ENCODE peak calls at places on chromosomes 5 and 9, in four cellular contexts. K, S, O and N are unnamed samples.

GRCh38 chr5:110917161-110917875 is 154.2 kb upstream of the TSLP start:
- DNase-seq in O (no peak), S (no peak), K (no peak), N (no peak)

GRCh38 chr5:1011741-1012315 is 3.2 kb downstream of the NKD2 start:
- DNase-seq in K (no peak), S (no peak), O (peak; percentile 10), N (no peak)

GRCh38 chr9:92100237-92100911 is 14.8 kb downstream of the SPTLC1 start:
- DNase-seq in K (no peak), O (no peak), S (peak; percentile 61), N (no peak)

GRCh38 chr9:86064220-86064619 is 35.1 kb downstream of the GOLM1 start:
- DNase-seq in O (no peak), K (no peak), S (no peak), N (no peak)

GRCh38 chr9:134834217-134834956 is 46.2 kb upstream of the FCN2 start:
- DNase-seq in O (no peak), S (no peak), K (no peak), N (peak; percentile 59)

GRCh38 chr5:124783794-124784193 is 37.4 kb upstream of the ZNF608 start:
- DNase-seq in O (no peak), S (no peak), K (no peak), N (no peak)

GRCh38 chr9:120066315-120066714 is 513.7 kb downstream of the CDK5RAP2 start:
- DNase-seq in S (no peak), O (no peak), K (no peak), N (no peak)

GRCh38 chr5:78671609-78672008 is 23.0 kb upstream of the LHFPL2 start:
- DNase-seq in O (no peak), K (no peak), S (peak; percentile 14), N (no peak)

GRCh38 chr5:55601209-55601618 is 66.5 kb upstream of the PLPP1 start:
- DNase-seq in O (peak; percentile 80), K (peak; percentile 79), S (peak; percentile 96), N (peak; percentile 75)

GRCh38 chr5:61617995-61618525 is 286.0 kb downstream of the ZSWIM6 start:
- DNase-seq in K (no peak), O (no peak), S (peak; percentile 36), N (no peak)

GRCh38 chr5:150053231-150053626 is 33.1 kb downstream of the CSF1R start:
- DNase-seq in S (peak; percentile 31), O (no peak), K (no peak), N (no peak)

GRCh38 chr5:150486402-150487198 is 21.3 kb upstream of the NDST1 start:
- DNase-seq in K (peak; percentile 49), O (peak; percentile 53), S (peak; percentile 64), N (no peak)

GRCh38 chr5:149828161-149829011 is 98.3 kb downstream of the PPARGC1B start:
- DNase-seq in O (peak; percentile 87), K (peak; percentile 94), S (peak; percentile 91), N (peak; percentile 84)

GRCh38 chr5:38809388-38810359 is 36.1 kb upstream of the OSMR start:
- DNase-seq in K (peak; percentile 91), S (peak; percentile 87), O (peak; percentile 80), N (peak; percentile 80)

GRCh38 chr9:112232233-112232632 is 57.1 kb upstream of the SUSD1 start:
- DNase-seq in S (no peak), O (no peak), K (no peak), N (no peak)

GRCh38 chr5:132263548-132264261 is 6.2 kb downstream of the PDLIM4 start:
- DNase-seq in K (peak; percentile 8), O (no peak), S (peak; percentile 53), N (no peak)

GRCh38 chr9:121771851-121772599 is 120.6 kb downstream of the DAB2IP start:
- DNase-seq in S (no peak), O (peak; percentile 12), K (no peak), N (no peak)

GRCh38 chr9:120183615-120184014 is 396.4 kb downstream of the CDK5RAP2 start:
- DNase-seq in S (no peak), O (no peak), K (no peak), N (no peak)

GRCh38 chr5:140391732-140392131 is 9.9 kb upstream of the ANKHD1 start:
- DNase-seq in S (no peak), O (no peak), K (no peak), N (no peak)

GRCh38 chr9:89460551-89460950 is 37.4 kb downstream of the SEMA4D start:
- DNase-seq in K (no peak), S (no peak), O (no peak), N (no peak)

GRCh38 chr9:111975709-111976108 is 79.1 kb downstream of the UGCG start:
- DNase-seq in O (peak; percentile 36), S (peak; percentile 59), K (no peak), N (no peak)

GRCh38 chr9:93090091-93090655 is 5.8 kb upstream of the CARD19 start:
- DNase-seq in K (no peak), O (no peak), S (no peak), N (no peak)

GRCh38 chr9:33168941-33169544 is 1.9 kb upstream of the B4GALT1 start:
- DNase-seq in K (no peak), O (no peak), S (no peak), N (no peak)

GRCh38 chr5:132971483-132972435 is 8.3 kb upstream of the AFF4 start:
- DNase-seq in S (no peak), K (no peak), O (no peak), N (no peak)

GRCh38 chr5:141623621-141624020 is 4.8 kb upstream of the DIAPH1 start:
- DNase-seq in K (no peak), S (no peak), O (no peak), N (no peak)

GRCh38 chr5:90894866-90895420 is 336.3 kb downstream of the ADGRV1 start:
- DNase-seq in S (no peak), O (no peak), K (no peak), N (no peak)

GRCh38 chr9:90883661-90884060 is 82.0 kb downstream of the SYK start:
- DNase-seq in O (no peak), K (no peak), S (no peak), N (no peak)

GRCh38 chr9:123524866-123525265 is 168.9 kb downstream of the CRB2 start:
- DNase-seq in O (no peak), K (no peak), S (no peak), N (no peak)

GRCh38 chr9:121568541-121569265 is 69.1 kb upstream of the GGTA1 start:
- DNase-seq in O (peak; percentile 60), S (no peak), K (peak; percentile 30), N (no peak)

GRCh38 chr9:92748233-92748497 is 16.5 kb downstream of the BICD2 start:
- DNase-seq in S (no peak), K (no peak), O (no peak), N (no peak)

GRCh38 chr5:132499440-132500243 is 9.1 kb upstream of the IRF1 start:
- DNase-seq in O (peak; percentile 7), S (no peak), K (peak; percentile 4), N (no peak)

GRCh38 chr9:18723366-18723765 is 249.4 kb downstream of the ADAMTSL1 start:
- DNase-seq in S (no peak), K (no peak), O (no peak), N (no peak)

DNA sequence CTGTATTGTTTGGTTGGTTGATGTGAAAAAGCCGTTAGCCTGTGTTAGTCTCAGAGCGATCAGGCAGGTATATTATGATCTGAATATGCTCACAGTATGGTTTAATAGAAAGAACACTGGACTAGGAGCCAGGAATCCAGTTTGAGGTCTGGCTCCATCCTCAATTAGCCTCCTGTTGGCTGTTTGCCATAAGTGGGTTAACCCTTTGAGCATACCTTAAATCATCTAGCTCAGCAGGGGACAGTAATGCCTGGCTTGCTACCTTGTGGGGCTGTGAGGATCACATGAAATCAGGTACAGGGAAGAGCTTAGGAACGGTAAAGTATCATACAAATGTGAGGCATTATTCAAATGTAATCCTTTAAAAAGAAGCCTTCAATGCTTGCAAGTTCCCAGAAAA is 104.7 kb downstream of the CMYA5 start:
- DNase-seq in S (no peak), K (no peak), O (no peak), N (no peak)
- H3K27ac ChIP-seq in S (no peak overlapping the region), K (no peak overlapping the region), O (peak overlapping the region; percentile 84), N (no peak overlapping the region)

GRCh38 chr9:98315551-98316060 is 60.2 kb upstream of the TBC1D2 start:
- DNase-seq in K (peak; percentile 95), S (peak; percentile 80), O (peak; percentile 64), N (peak; percentile 76)
- TF ChIP-seq CTCF in K (peak; percentile 78), S (peak; percentile 92), O (peak; percentile 90), N (peak; percentile 82)

GRCh38 chr5:178641711-178642110 is 14.9 kb upstream of the CLK4 start:
- DNase-seq in O (no peak), S (no peak), K (no peak), N (no peak)
- H3K27ac ChIP-seq in O (no peak overlapping the region), S (no peak overlapping the region), K (no peak overlapping the region), N (peak overlapping the region; percentile 4)

DNA sequence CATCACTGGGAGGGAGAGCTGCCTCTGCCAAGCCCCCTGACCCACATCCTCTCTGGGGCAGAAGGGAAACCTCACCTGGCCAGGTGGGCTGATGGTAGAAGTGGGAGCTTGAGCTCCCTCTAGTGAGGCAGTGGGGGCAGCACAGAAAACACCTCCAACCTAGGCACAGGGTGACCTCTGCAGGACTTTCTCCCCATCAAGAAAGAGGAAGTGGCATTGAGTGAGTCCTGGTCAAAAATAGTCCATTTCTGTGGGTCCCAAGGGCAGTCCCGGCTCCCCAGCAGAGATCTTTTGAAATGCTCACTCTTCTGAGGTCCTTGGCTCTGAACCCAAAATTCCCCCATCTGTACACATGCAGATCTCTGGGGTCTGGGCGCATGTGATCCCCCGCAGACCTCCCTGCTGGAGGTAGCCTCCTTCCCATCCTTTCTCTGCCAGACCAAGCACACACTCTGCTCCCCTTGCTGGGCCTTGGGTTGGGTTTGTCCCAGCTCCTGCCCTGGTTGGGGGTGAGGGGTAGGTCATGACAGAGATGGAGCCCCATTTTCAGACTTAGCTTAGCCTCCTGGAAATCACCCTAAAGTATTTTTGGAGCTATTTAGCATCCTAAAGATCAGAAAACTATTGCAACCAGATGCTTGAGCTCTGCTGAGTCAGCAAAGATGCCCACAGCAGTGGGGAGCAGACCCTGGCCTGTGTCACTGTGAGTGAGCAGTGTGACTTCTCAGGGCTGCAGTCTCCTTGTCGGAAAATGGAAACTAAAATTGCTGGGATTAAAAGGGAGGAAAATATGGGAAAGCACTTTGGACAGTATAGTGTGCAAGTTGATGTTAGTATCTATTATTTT is 41.6 kb upstream of the LCP2 start:
- DNase-seq in S (no peak), K (no peak), O (no peak), N (no peak)
- TF ChIP-seq CTCF in S (peak; percentile 5), K (peak; percentile 20), O (peak; percentile 63), N (peak; percentile 40)

GRCh38 chr5:66826696-66827095 is 230.5 kb downstream of the MAST4 start:
- DNase-seq in K (no peak), O (no peak), S (no peak), N (no peak)

GRCh38 chr5:66828046-66828550 is 231.9 kb downstream of the MAST4 start:
- DNase-seq in O (no peak), S (no peak), K (no peak), N (no peak)

GRCh38 chr5:66829826-66830225 is 233.6 kb downstream of the MAST4 start:
- DNase-seq in K (no peak), O (no peak), S (no peak), N (no peak)

GRCh38 chr5:66828551-66829421 is 232.6 kb downstream of the MAST4 start:
- DNase-seq in S (no peak), O (peak; percentile 66), K (peak; percentile 47), N (peak; percentile 79)

GRCh38 chr5:66830636-66831035 is 234.4 kb downstream of the MAST4 start:
- DNase-seq in S (no peak), O (no peak), K (no peak), N (no peak)
- H3K27ac ChIP-seq in S (no peak overlapping the region), O (no peak overlapping the region), K (no peak overlapping the region), N (no peak overlapping the region)

GRCh38 chr9:133532937-133533668 is 1.4 kb upstream of the ADAMTSL2 start:
- DNase-seq in K (peak; percentile 65), S (peak; percentile 78), O (peak; percentile 74), N (peak; percentile 78)
- TF ChIP-seq CTCF in K (peak; percentile 37), S (peak; percentile 43), O (peak; percentile 66), N (peak; percentile 45)